ENCODE peak calls at places on chromosomes 5 and 9, in ten cellular contexts. K, P, W, C, Z, G, B, D, T and Y are unnamed samples.
A peak's percentile ranks its signal among the peaks of the same experiment; 100 is the strongest.

GRCh38 chr5:136028782-136029742 is at the start of gene TGFBI:
- DNase-seq in K (peak; percentile 50), P (peak; percentile 82), W (peak; percentile 42), C (peak; percentile 30), Z (no peak), G (peak; percentile 26), B (peak; percentile 69), D (peak; percentile 41), T (peak; percentile 79), Y (no peak)

GRCh38 chr5:17203329-17204132 is 13.9 kb upstream of the BASP1 start:
- DNase-seq in K (peak; percentile 90), P (no peak), W (peak; percentile 97), C (no peak), Z (no peak), G (no peak), B (no peak), D (peak; percentile 55), T (peak; percentile 88), Y (peak; percentile 66)

GRCh38 chr5:39024005-39024404 is 50.2 kb downstream of the RICTOR start:
- DNase-seq in K (no peak), P (no peak), W (no peak), C (no peak), Z (no peak), G (no peak), B (no peak), D (no peak), T (no peak), Y (no peak)

GRCh38 chr5:151213803-151214613 is 9.9 kb downstream of the CCDC69 start:
- DNase-seq in K (peak; percentile 71), P (peak; percentile 79), W (no peak), C (no peak), Z (no peak), G (peak; percentile 86), B (peak; percentile 75), D (peak; percentile 89), T (peak; percentile 95), Y (no peak)

GRCh38 chr9:90344013-90344412 is 298.6 kb downstream of the DIRAS2 start:
- DNase-seq in K (peak; percentile 54), P (no peak), W (no peak), C (no peak), Z (no peak), G (no peak), B (no peak), D (no peak), T (peak; percentile 83), Y (no peak)

GRCh38 chr9:113677057-113677456 is 199.1 kb upstream of the ZNF618 start:
- DNase-seq in K (peak; percentile 36), P (no peak), W (no peak), C (no peak), Z (no peak), G (no peak), B (no peak), D (no peak), T (peak; percentile 38), Y (no peak)

GRCh38 chr5:66164044-66164790 is 20.1 kb downstream of the SREK1 start:
- DNase-seq in K (no peak), P (no peak), W (no peak), C (peak; percentile 41), Z (no peak), G (no peak), B (no peak), D (no peak), T (peak; percentile 35), Y (peak; percentile 67)

GRCh38 chr9:107286057-107286456 is 3.0 kb downstream of the RAD23B start:
- DNase-seq in K (peak; percentile 19), P (no peak), W (peak; percentile 52), C (no peak), Z (no peak), G (no peak), B (no peak), D (no peak), T (peak; percentile 25), Y (no peak)

GRCh38 chr5:67526793-67527192 is 330.2 kb upstream of the CD180 start:
- DNase-seq in K (no peak), P (no peak), W (no peak), C (no peak), Z (no peak), G (no peak), B (no peak), D (no peak), T (no peak), Y (no peak)

GRCh38 chr5:67528953-67529352 is 332.4 kb upstream of the CD180 start:
- DNase-seq in K (no peak), P (no peak), W (no peak), C (no peak), Z (no peak), G (no peak), B (no peak), D (no peak), T (no peak), Y (no peak)

DNA sequence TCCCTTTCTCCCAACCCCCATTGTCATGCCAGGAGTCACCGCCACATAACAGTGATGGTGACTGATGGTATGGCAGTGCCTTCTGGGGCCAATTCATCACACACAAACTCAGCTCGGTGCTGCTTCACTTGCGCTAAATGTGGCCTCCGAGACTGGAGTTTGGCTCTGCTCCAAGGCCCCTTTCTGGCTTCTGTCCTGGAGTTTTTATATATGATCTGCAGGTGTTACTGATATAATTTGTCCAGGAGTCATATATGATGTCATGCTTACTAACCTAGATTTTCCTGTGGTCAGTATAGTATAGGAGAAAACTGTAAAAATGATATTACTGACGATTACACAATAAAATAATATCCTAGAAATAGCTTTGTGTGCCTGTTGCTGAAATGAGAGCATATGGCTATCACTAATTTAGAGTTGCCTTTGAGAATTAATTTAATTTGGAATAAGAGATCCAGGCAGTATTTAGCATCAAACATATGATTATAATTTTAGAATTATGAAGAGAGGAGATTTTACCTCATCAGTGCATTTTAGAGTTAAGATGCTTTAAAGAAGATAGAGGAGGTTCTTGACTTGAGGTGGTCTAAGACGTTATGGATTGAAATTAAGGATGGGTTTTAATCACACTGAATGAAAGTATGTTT is 334.1 kb upstream of the CD180 start:
- DNase-seq in K (no peak), P (no peak), W (no peak), C (no peak), Z (no peak), G (no peak), B (no peak), D (no peak), T (peak; percentile 15), Y (no peak)
- TF ChIP-seq CTCF in K (no peak), P (no peak), W (no peak), C (no peak), Z (no peak), G (no peak), B (no peak), D (no peak), T (no peak), Y (no peak)

DNA sequence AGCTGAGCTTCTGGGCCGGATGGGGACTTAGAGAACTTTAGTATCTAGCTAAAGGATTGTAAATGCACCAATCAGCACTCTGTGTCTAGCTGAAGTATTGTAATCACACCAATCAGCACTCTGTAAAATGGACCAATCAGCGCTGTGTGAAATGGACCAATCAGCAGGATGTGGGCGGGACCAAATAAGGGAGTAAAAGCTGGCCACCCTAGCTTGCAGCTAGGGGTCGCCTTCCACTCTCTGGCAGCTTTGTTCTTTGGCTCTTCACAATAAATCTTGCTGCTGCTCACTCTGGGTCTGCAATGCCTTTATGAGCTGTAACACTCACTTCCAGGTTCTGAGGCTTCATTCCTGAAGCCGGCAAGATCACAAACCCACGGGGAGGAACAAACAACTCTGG is 354.0 kb downstream of the PRR16 start:
- DNase-seq in K (no peak), P (no peak), W (no peak), C (no peak), Z (no peak), G (no peak), B (no peak), D (no peak), T (no peak), Y (no peak)
- TF ChIP-seq CTCF in K (no peak), P (no peak), W (no peak), C (no peak), Z (no peak), G (no peak), B (no peak), D (no peak), T (no peak), Y (no peak)

DNA sequence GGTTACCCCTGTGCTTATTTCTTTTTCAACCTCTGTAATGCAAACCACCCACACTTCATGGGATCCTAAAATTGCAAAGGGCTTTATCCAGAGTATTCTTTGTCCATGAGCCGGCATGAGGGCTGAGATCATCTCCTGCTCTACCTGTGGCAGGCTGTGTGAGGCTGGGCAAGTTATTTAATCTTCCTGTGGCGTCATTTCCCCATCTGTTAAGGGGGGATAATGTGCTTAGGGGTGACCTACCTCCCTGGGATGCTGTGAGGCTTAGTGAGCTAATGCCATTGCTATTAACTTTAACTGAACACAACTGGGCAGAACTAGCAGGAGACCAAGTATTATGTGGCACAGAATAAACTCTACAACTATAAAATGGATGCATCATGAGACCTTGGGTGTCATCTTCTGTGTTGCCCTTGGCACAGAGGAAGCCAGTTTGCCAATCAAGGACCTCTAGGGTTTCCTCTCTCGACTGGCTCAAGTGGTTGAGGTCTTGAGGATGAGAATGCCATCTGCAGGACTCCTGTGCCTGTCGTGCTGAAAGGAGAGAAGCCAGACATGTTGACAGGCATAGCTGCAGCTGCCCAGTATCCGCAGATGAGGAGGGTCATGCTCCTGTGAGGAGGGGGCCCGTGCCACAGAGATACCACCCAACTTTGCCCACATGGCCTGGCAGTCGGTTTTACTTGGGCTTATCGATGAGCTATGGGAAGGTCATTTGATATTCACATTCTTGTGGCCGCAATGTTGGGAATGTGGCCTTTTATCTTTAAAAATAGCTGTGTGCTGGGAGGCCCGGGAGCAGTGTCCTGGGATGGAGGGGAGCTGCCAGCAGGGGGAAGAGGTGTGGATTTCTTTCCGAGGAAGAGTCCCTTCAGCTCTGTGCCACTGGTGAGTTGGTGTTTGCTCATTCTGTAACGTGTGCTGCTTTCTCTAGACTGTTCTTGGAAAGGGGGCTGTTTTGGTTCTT is 17.2 kb downstream of the FRMPD1 start:
- DNase-seq in K (no peak), P (no peak), W (no peak), C (no peak), Z (no peak), G (no peak), B (no peak), D (no peak), T (peak; percentile 3), Y (no peak)
- TF ChIP-seq CTCF in K (peak; percentile 21), P (peak; percentile 46), W (peak; percentile 9), C (peak; percentile 32), Z (no peak), G (no peak), B (no peak), D (no peak), T (no peak), Y (no peak)

DNA sequence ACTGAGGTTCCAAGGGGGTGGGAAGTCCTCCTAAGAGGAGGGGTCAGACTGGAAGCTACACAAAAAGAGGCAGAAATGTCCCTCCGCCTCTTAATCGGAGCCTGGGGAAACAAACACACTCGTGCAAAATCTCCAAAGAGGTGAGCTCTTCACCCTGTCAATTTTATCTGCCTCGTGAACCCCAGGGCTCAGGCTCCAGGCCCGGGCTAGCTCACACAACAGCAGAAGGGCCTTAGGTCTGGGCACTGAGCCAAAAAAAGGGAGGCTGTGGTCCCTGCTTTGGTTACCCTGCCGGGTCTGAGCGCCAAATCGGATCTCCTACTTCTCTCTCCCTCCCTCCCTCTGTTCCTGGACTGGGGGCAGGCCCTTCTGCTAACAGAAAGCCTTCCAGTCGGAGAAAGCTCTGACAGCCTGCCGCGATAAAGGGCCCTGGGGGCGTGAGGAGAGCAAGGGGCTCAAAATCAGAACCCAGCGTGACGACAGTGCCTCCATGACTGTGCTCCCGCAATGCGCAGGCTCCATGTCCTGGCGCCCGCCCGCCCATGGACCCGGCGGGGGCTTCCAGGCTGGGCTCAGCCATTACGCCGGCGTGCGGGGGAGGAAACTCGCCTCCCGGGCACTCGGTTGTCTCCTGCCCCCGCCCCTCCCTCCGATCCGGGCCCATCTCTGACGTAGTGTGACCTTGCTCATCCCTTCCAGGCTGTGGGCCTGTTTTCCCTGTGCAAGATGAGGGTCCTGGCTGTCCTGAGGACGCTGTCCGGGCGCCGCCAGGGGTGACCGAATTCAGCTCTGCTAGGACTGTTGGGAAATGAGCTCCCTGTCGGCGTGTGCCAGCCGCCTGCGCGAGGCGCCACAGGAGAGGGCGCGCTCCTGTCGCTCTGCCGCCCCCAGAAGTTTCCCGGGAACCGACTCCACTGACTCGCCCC is 865 bp upstream of the SLC22A4 start:
- DNase-seq in K (peak; percentile 85), P (peak; percentile 90), W (peak; percentile 69), C (peak; percentile 66), Z (peak; percentile 77), G (peak; percentile 49), B (peak; percentile 98), D (peak; percentile 83), T (peak; percentile 94), Y (peak; percentile 67)
- TF ChIP-seq CTCF in K (no peak), P (no peak), W (peak; percentile 31), C (peak; percentile 18), Z (no peak), G (no peak), B (peak; percentile 29), D (no peak), T (peak; percentile 13), Y (peak; percentile 28)